ENCODE peak calls at places on chromosomes 13 and 19, in four cellular contexts. D is kidney, W is H1, I is lower leg skin. X is an unnamed sample.

GRCh38 chr13:72458701-72459100 is 268.7 kb downstream of the MZT1 start:
- DNase-seq in D (no peak), W (no peak), I (no peak), X (no peak)

GRCh38 chr13:73473016-73473415 is 414.2 kb downstream of the KLF5 start:
- DNase-seq in D (no peak), W (no peak), I (no peak), X (no peak)

GRCh38 chr19:13613447-13613846 is 107.2 kb upstream of the CACNA1A start:
- DNase-seq in D (no peak), W (no peak), I (no peak), X (no peak)

GRCh38 chr13:39913928-39914327 is 258.5 kb downstream of the COG6 start:
- DNase-seq in D (no peak), W (no peak), I (no peak), X (no peak)

GRCh38 chr19:6501740-6502648 is at the start of gene TUBB4A:
- DNase-seq in D (no peak), W (no peak), I (no peak), X (peak; percentile 86)

GRCh38 chr13:113458218-113459065 is 5.2 kb upstream of the ADPRHL1 start:
- DNase-seq in D (no peak), W (no peak), I (peak; percentile 60), X (no peak)

GRCh38 chr19:16342002-16342715 is 17.5 kb downstream of the KLF2 start:
- DNase-seq in D (peak; percentile 62), W (no peak), I (no peak), X (no peak)

GRCh38 chr13:80105350-80105749 is 235.6 kb downstream of the SPRY2 start:
- DNase-seq in D (no peak), W (no peak), I (no peak), X (no peak)

GRCh38 chr19:6739390-6739883 is at the start of gene TRIP10:
- DNase-seq in D (peak; percentile 95), W (no peak), I (peak; percentile 97), X (peak; percentile 93)

GRCh38 chr19:45320997-45321775 is 1.5 kb downstream of the CKM start:
- DNase-seq in D (no peak), W (no peak), I (no peak), X (no peak)

GRCh38 chr13:100550433-100550832 is 38.2 kb downstream of the GGACT start:
- DNase-seq in D (peak; percentile 78), W (no peak), I (no peak), X (no peak)

GRCh38 chr19:47176627-47177090 is 46.0 kb downstream of the SAE1 start:
- DNase-seq in D (no peak), W (no peak), I (no peak), X (no peak)

GRCh38 chr13:24356270-24356669 is 46.9 kb downstream of the C1QTNF9 start:
- DNase-seq in D (no peak), W (no peak), I (no peak), X (no peak)

GRCh38 chr13:107124129-107124718 is 556.3 kb upstream of the ARGLU1 start:
- DNase-seq in D (no peak), W (no peak), I (no peak), X (no peak)

GRCh38 chr13:113582841-113583631 is 1.5 kb upstream of the TFDP1 start:
- DNase-seq in D (peak; percentile 54), W (no peak), I (peak; percentile 71), X (peak; percentile 68)

GRCh38 chr13:94917814-94918213 is 205.5 kb upstream of the SOX21 start:
- DNase-seq in D (no peak), W (peak; percentile 9), I (no peak), X (no peak)

GRCh38 chr13:75481176-75482069 is 546 bp downstream of the TBC1D4 start:
- DNase-seq in D (peak; percentile 86), W (no peak), I (peak; percentile 88), X (peak; percentile 87)

GRCh38 chr13:47000166-47000565 is 103.3 kb upstream of the HTR2A start:
- DNase-seq in D (no peak), W (no peak), I (no peak), X (no peak)

GRCh38 chr13:113083402-113084061 is 22.1 kb upstream of the F7 start:
- DNase-seq in D (peak; percentile 64), W (no peak), I (no peak), X (peak; percentile 48)

GRCh38 chr19:49020931-49021895 is 2.9 kb downstream of the CGB3 start:
- DNase-seq in D (no peak), W (no peak), I (no peak), X (no peak)

GRCh38 chr19:917323-918151 is at the start of gene KISS1R:
- DNase-seq in D (no peak), W (no peak), I (no peak), X (peak; percentile 92)

GRCh38 chr13:111657013-111657412 is 336.6 kb downstream of the TEX29 start:
- DNase-seq in D (no peak), W (no peak), I (peak; percentile 45), X (no peak)

GRCh38 chr13:77810430-77810829 is 108.2 kb downstream of the EDNRB start:
- DNase-seq in D (no peak), W (no peak), I (no peak), X (no peak)

GRCh38 chr19:46704379-46705076 is 12.4 kb downstream of the PRKD2 start:
- DNase-seq in D (peak; percentile 88), W (no peak), I (peak; percentile 96), X (peak; percentile 95)

GRCh38 chr13:110343241-110343865 is 36.3 kb downstream of the COL4A2 start:
- DNase-seq in D (no peak), W (no peak), I (peak; percentile 83), X (no peak)

GRCh38 chr19:56295531-56296455 is 18.8 kb downstream of the ZSCAN5A start:
- DNase-seq in D (no peak), W (no peak), I (no peak), X (no peak)

GRCh38 chr19:17706750-17707181 is 12.5 kb upstream of the MAP1S start:
- DNase-seq in D (no peak), W (peak; percentile 68), I (no peak), X (no peak)

GRCh38 chr13:22061371-22061805 is 390.5 kb downstream of the FGF9 start:
- DNase-seq in D (no peak), W (no peak), I (no peak), X (peak; percentile 79)

GRCh38 chr13:23321534-23322241 is 111.8 kb downstream of the SACS start:
- DNase-seq in D (peak; percentile 77), W (no peak), I (peak; percentile 91), X (no peak)

GRCh38 chr19:38228491-38229439 is 4.7 kb upstream of the DPF1 start:
- DNase-seq in D (no peak), W (no peak), I (no peak), X (no peak)

GRCh38 chr13:77028202-77028601 is 1.2 kb upstream of the FBXL3 start:
- DNase-seq in D (no peak), W (no peak), I (no peak), X (no peak)

GRCh38 chr13:112760931-112761330 is 71.1 kb downstream of the ATP11A start:
- DNase-seq in D (peak; percentile 57), W (no peak), I (no peak), X (peak; percentile 61)

GRCh38 chr19:42360787-42361544 is 29.1 kb downstream of the CNFN start:
- DNase-seq in D (no peak), W (no peak), I (no peak), X (no peak)

GRCh38 chr19:12880551-12881171 is 588 bp downstream of the DNASE2 start:
- DNase-seq in D (peak; percentile 81), W (no peak), I (peak; percentile 90), X (peak; percentile 88)

GRCh38 chr19:51807111-51807701 is 12.2 kb downstream of the FPR3 start:
- DNase-seq in D (peak; percentile 75), W (peak; percentile 46), I (no peak), X (no peak)

GRCh38 chr19:2646866-2647535 is 55.5 kb downstream of the GNG7 start:
- DNase-seq in D (peak; percentile 35), W (no peak), I (no peak), X (no peak)

GRCh38 chr19:3803114-3803888 is 17.1 kb upstream of the MATK start:
- DNase-seq in D (no peak), W (no peak), I (no peak), X (no peak)

GRCh38 chr13:50094615-50095293 is 79.5 kb downstream of the KCNRG start:
- DNase-seq in D (no peak), W (no peak), I (no peak), X (no peak)

GRCh38 chr13:108993346-108993745 is 363.9 kb downstream of the MYO16 start:
- DNase-seq in D (no peak), W (no peak), I (no peak), X (no peak)

GRCh38 chr19:34228347-34228746 is 26.0 kb upstream of the GARRE1 start:
- DNase-seq in D (no peak), W (no peak), I (no peak), X (no peak)
- TF ChIP-seq CTCF in D (no peak), W (no peak), I (no peak), X (no peak)

GRCh38 chr19:32880607-32881006 is 11.0 kb upstream of the SLC7A9 start:
- DNase-seq in D (no peak), W (no peak), I (no peak), X (no peak)
- TF ChIP-seq CTCF in D (no peak), W (no peak), I (no peak), X (no peak)

GRCh38 chr19:53912653-53913052 is 3.6 kb downstream of the CACNG7 start:
- DNase-seq in D (peak; percentile 26), W (no peak), I (no peak), X (no peak)
- TF ChIP-seq CTCF in D (no peak), W (peak; percentile 95), I (no peak), X (no peak)

DNA sequence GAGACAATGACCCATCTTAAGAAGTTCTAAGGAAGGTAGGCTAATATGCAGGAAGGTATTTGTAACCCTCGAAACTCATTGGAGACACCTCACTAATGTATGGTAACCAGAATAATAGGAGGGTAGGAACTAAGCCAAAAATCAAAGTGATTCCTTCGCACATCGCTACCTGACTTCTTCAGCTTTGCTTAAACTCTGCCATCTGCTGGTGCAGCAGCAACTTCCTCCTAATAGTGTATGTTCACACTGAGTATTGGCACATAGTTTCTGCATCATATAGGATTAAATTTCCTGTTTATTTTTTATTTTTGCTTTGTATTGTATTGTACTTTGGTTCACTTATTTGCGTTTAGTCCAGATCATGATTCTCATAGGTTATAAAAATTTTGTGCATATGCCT is 676.2 kb downstream of the GPC5 start:
- DNase-seq in D (no peak), W (no peak), I (no peak), X (no peak)
- TF ChIP-seq CTCF in D (peak; percentile 36), W (no peak), I (no peak), X (no peak)

DNA sequence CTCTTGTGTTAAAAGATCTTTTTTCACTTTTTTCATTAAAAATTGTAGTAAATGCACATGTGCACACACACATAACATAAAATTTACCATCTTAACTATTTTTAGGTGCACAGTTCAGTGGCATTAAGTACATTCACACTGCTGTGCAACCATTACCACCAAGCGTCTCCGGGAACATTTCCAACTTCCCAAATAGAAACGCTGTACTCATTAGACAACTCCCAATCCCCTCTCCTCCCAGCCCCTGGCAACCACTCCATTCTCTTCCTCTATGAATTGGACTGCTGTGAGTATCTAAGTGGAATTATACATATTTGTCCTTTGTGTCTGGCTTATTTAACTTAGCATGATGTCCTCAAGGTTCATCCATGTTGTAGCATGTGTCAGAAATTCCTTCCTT is 11.6 kb downstream of the GJB2 start:
- DNase-seq in D (no peak), W (no peak), I (no peak), X (no peak)
- TF ChIP-seq CTCF in D (no peak), W (no peak), I (no peak), X (no peak)

GRCh38 chr13:26037302-26037701 is 14.5 kb downstream of the SHISA2 start:
- DNase-seq in D (no peak), W (peak; percentile 69), I (no peak), X (no peak)
- TF ChIP-seq CTCF in D (peak; percentile 25), W (peak; percentile 90), I (no peak), X (no peak)

GRCh38 chr13:63048648-63049047 is 1633.0 kb upstream of the PCDH20 start:
- DNase-seq in D (no peak), W (no peak), I (no peak), X (no peak)
- TF ChIP-seq CTCF in D (no peak), W (no peak), I (no peak), X (no peak)

X was measured in spleen.